ENCODE peak calls at places on chromosomes 16 and 17, in six cellular contexts. O, H, C, D, B and U are unnamed samples.
A peak's percentile ranks its signal among the peaks of the same experiment; 100 is the strongest.

GRCh38 chr17:35094902-35095301 is 24.8 kb downstream of the RAD51D start:
- DNase-seq in O (peak; percentile 48), H (no peak), C (peak; percentile 93), D (peak; percentile 81), B (peak; percentile 12), U (no peak)

GRCh38 chr17:78359216-78359935 is 501 bp downstream of the SOCS3 start:
- DNase-seq in O (peak; percentile 61), H (no peak), C (no peak), D (no peak), B (peak; percentile 50), U (peak; percentile 52)

GRCh38 chr16:50571786-50572185 is 23.6 kb downstream of the NKD1 start:
- DNase-seq in O (no peak), H (no peak), C (no peak), D (no peak), B (no peak), U (no peak)

GRCh38 chr16:86559802-86560305 is 4.8 kb upstream of the MTHFSD start:
- DNase-seq in O (no peak), H (no peak), C (no peak), D (no peak), B (no peak), U (no peak)

GRCh38 chr17:62673614-62674362 is 46.3 kb downstream of the MRC2 start:
- DNase-seq in O (no peak), H (no peak), C (no peak), D (no peak), B (no peak), U (no peak)

GRCh38 chr17:74779948-74780400 is 3.8 kb upstream of the NAT9 start:
- DNase-seq in O (no peak), H (no peak), C (no peak), D (no peak), B (peak; percentile 38), U (no peak)

GRCh38 chr17:41784207-41784744 is 2.2 kb downstream of the JUP start:
- DNase-seq in O (peak; percentile 82), H (no peak), C (peak; percentile 71), D (peak; percentile 60), B (peak; percentile 38), U (peak; percentile 86)

GRCh38 chr17:80095038-80095843 is 6.1 kb upstream of the GAA start:
- DNase-seq in O (no peak), H (no peak), C (no peak), D (no peak), B (no peak), U (peak; percentile 34)

GRCh38 chr17:78343099-78343432 is 16.8 kb downstream of the SOCS3 start:
- DNase-seq in O (peak; percentile 85), H (no peak), C (peak; percentile 87), D (peak; percentile 93), B (no peak), U (peak; percentile 75)

GRCh38 chr17:79844869-79845600 is 5.8 kb upstream of the CBX4 start:
- DNase-seq in O (no peak), H (no peak), C (no peak), D (peak; percentile 37), B (peak; percentile 39), U (peak; percentile 83)

GRCh38 chr17:82350182-82351030 is 8.6 kb upstream of the TEX19 start:
- DNase-seq in O (no peak), H (no peak), C (no peak), D (no peak), B (no peak), U (no peak)

GRCh38 chr17:57484826-57485565 is 228.7 kb downstream of the MSI2 start:
- DNase-seq in O (no peak), H (no peak), C (no peak), D (no peak), B (no peak), U (no peak)

GRCh38 chr16:78633551-78633950 is 534.1 kb downstream of the WWOX start:
- DNase-seq in O (no peak), H (no peak), C (no peak), D (peak; percentile 34), B (peak; percentile 71), U (no peak)

GRCh38 chr17:70168044-70168978 is 1.0 kb upstream of the KCNJ2 start:
- DNase-seq in O (peak; percentile 83), H (peak; percentile 51), C (peak; percentile 81), D (peak; percentile 77), B (peak; percentile 66), U (peak; percentile 84)

GRCh38 chr16:4314532-4315184 is 1.2 kb upstream of the GLIS2 start:
- DNase-seq in O (peak; percentile 77), H (no peak), C (peak; percentile 56), D (peak; percentile 75), B (peak; percentile 58), U (peak; percentile 66)

GRCh38 chr16:70665806-70666735 is 19.7 kb downstream of the IL34 start:
- DNase-seq in O (no peak), H (no peak), C (no peak), D (no peak), B (no peak), U (no peak)

GRCh38 chr16:65994305-65994704 is 372.2 kb upstream of the CDH5 start:
- DNase-seq in O (no peak), H (no peak), C (no peak), D (no peak), B (no peak), U (no peak)

GRCh38 chr16:88379694-88380040 is 3.1 kb upstream of the ZNF469 start:
- DNase-seq in O (no peak), H (no peak), C (no peak), D (no peak), B (no peak), U (no peak)

GRCh38 chr17:16474012-16474725 is 17.8 kb downstream of the LRRC75A start:
- DNase-seq in O (peak; percentile 87), H (no peak), C (peak; percentile 31), D (peak; percentile 25), B (no peak), U (peak; percentile 45)

GRCh38 chr17:63838586-63839184 is 3.8 kb downstream of the SMARCD2 start:
- DNase-seq in O (peak; percentile 35), H (no peak), C (peak; percentile 45), D (peak; percentile 20), B (peak; percentile 87), U (no peak)

GRCh38 chr17:29581583-29582253 is 7.7 kb downstream of the GIT1 start:
- DNase-seq in O (no peak), H (no peak), C (no peak), D (no peak), B (no peak), U (no peak)

GRCh38 chr16:69270831-69271230 is 40.3 kb upstream of the VPS4A start:
- DNase-seq in O (no peak), H (no peak), C (peak; percentile 31), D (peak; percentile 23), B (no peak), U (no peak)

GRCh38 chr16:12874135-12874534 is 27.3 kb upstream of the SHISA9 start:
- DNase-seq in O (peak; percentile 71), H (no peak), C (peak; percentile 2), D (no peak), B (peak; percentile 17), U (no peak)

GRCh38 chr16:12188674-12189249 is 212.2 kb downstream of the SNX29 start:
- DNase-seq in O (no peak), H (no peak), C (no peak), D (no peak), B (no peak), U (no peak)

GRCh38 chr16:26985100-26986065 is 81.3 kb upstream of the C16orf82 start:
- DNase-seq in O (peak; percentile 15), H (no peak), C (no peak), D (no peak), B (no peak), U (peak; percentile 47)
- H2BK5ac ChIP-seq in O (no peak overlapping the region), H (no peak overlapping the region), C (peak overlapping the region; percentile 61), D (no peak overlapping the region), B (no peak overlapping the region), U (peak overlapping the region; percentile 84)

DNA sequence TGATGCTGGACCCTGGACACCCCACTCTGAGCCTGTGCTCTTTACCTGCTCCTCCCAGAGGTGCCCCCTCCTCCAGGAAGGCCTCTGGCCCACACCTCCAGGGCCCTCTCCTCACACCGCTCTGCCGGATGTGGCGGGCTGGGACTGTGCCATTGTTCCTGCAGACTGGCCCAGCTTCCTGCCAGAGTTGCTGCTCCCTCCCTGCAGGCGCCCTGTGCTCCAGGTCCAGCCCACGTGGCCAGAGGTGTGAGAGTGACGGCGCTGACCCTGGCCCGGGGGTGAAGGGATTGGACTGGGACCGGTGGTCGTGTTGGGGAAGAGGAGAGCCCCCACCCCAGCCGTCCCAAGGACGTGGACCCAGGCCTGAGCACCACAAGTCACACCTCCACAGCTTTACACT is 5.7 kb downstream of the E4F1 start:
- DNase-seq in O (no peak), H (no peak), C (no peak), D (no peak), B (no peak), U (no peak)
- H2BK5ac ChIP-seq in O (no peak overlapping the region), H (no peak overlapping the region), C (no peak overlapping the region), D (no peak overlapping the region), B (no peak overlapping the region), U (no peak overlapping the region)

GRCh38 chr17:2947588-2947950 is 115.8 kb downstream of the OR1D5 start:
- DNase-seq in O (no peak), H (no peak), C (no peak), D (no peak), B (no peak), U (no peak)
- H2BK5ac ChIP-seq in O (no peak overlapping the region), H (no peak overlapping the region), C (no peak overlapping the region), D (no peak overlapping the region), B (no peak overlapping the region), U (no peak overlapping the region)

GRCh38 chr17:76072149-76072858 is at the start of gene SRP68:
- DNase-seq in O (peak; percentile 96), H (peak; percentile 88), C (peak; percentile 91), D (peak; percentile 94), B (peak; percentile 93), U (peak; percentile 98)
- H2BK5ac ChIP-seq in O (no peak within 1 kb of the TSS), H (no peak within 1 kb of the TSS), C (peak within 1 kb of the TSS; percentile 81), D (no peak within 1 kb of the TSS), B (peak within 1 kb of the TSS; percentile 54), U (no peak within 1 kb of the TSS)

DNA sequence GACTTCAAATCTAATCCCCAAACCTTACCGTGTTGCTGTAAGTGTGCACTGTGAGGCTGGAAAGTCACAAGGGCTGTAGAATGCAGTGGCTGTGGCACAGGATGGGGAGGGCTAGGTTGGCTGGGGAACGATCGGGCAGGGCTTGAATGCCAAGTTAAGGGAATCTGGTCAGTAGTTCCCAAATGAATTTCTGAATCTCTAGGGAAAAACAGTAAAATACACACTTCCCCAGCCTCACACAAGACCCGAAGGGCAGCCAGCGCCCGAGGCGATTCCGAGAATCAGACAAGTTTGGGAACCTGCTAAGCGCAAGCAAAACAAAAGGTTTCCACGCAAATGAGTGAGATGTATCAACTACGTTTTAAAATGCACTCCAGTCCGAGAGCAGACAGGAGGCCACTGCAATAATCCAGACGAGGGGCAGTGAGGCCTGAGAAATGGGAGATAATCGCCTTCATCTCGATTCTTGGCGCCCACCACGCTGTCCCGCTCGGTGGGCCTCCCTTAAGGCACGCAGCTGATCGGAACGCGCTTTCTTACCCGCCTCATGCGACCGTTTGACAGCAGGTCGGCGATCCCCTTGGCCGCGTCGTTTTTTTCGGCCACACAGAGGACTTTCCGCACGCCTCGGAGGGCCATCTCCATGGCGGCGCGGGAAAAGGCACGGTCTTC is 599 bp downstream of the TOP3A start:
- DNase-seq in O (no peak), H (peak; percentile 23), C (peak; percentile 5), D (peak; percentile 46), B (peak; percentile 55), U (no peak)
- H2BK5ac ChIP-seq in O (no peak overlapping the region), H (peak overlapping the region; percentile 91), C (peak overlapping the region; percentile 53), D (no peak overlapping the region), B (peak overlapping the region; percentile 24), U (no peak overlapping the region)

GRCh38 chr17:47999612-48000011 is 28.7 kb downstream of the CDK5RAP3 start:
- DNase-seq in O (peak; percentile 49), H (no peak), C (peak; percentile 72), D (peak; percentile 39), B (peak; percentile 4), U (no peak)
- H2BK5ac ChIP-seq in O (no peak overlapping the region), H (peak overlapping the region; percentile 15), C (no peak overlapping the region), D (no peak overlapping the region), B (no peak overlapping the region), U (no peak overlapping the region)